ENCODE peak calls at places on chromosomes 6 and 20, in seven cellular contexts. W, D, S, K, R, X and T are unnamed samples. For H3K4me1, the result is how much of the 10 kb centered on the place peaks cover.

GRCh38 chr6:36820700-36821580 is 18.3 kb downstream of the CPNE5 start:
- DNase-seq in W (no peak), D (peak), S (no peak), K (no peak), R (no peak), X (peak), T (no peak)

GRCh38 chr6:20808984-20809383 is 274.7 kb downstream of the CDKAL1 start:
- DNase-seq in W (no peak), D (no peak), S (no peak), K (no peak), R (no peak), X (no peak), T (no peak)

GRCh38 chr6:74161380-74161779 is 465.4 kb downstream of the CD109 start:
- DNase-seq in W (no peak), D (peak), S (no peak), K (no peak), R (no peak), X (peak), T (no peak)

GRCh38 chr6:78835817-78836216 is 31.5 kb upstream of the IRAK1BP1 start:
- DNase-seq in W (no peak), D (peak), S (no peak), K (no peak), R (no peak), X (peak), T (no peak)

GRCh38 chr20:43448748-43449535 is 8.8 kb upstream of the SRSF6 start:
- DNase-seq in W (peak), D (peak), S (no peak), K (no peak), R (no peak), X (peak), T (peak)

GRCh38 chr6:6783736-6784135 is 195.2 kb downstream of the LY86 start:
- DNase-seq in W (no peak), D (no peak), S (no peak), K (no peak), R (no peak), X (no peak), T (no peak)

GRCh38 chr6:105072799-105073199 is 107.0 kb downstream of the POPDC3 start:
- DNase-seq in W (no peak), D (peak), S (no peak), K (no peak), R (no peak), X (peak), T (no peak)

GRCh38 chr6:112237644-112238043 is 16.7 kb downstream of the LAMA4 start:
- DNase-seq in W (no peak), D (peak), S (peak), K (no peak), R (no peak), X (peak), T (no peak)

GRCh38 chr6:134689676-134690447 is 260.0 kb downstream of the ALDH8A1 start:
- DNase-seq in W (no peak), D (no peak), S (no peak), K (no peak), R (no peak), X (no peak), T (no peak)

GRCh38 chr20:38755324-38755910 is 7.2 kb downstream of the ACTR5 start:
- DNase-seq in W (no peak), D (no peak), S (no peak), K (no peak), R (no peak), X (no peak), T (no peak)

GRCh38 chr20:48791666-48792071 is 36.1 kb downstream of the PREX1 start:
- DNase-seq in W (no peak), D (peak), S (peak), K (no peak), R (no peak), X (peak), T (no peak)

GRCh38 chr6:50087231-50087954 is 37.7 kb upstream of the DEFB112 start:
- DNase-seq in W (no peak), D (peak), S (no peak), K (no peak), R (no peak), X (no peak), T (no peak)

GRCh38 chr20:62771396-62772102 is 24.7 kb upstream of the MRGBP start:
- DNase-seq in W (no peak), D (no peak), S (no peak), K (no peak), R (peak), X (no peak), T (no peak)

GRCh38 chr20:62772994-62773858 is 23.0 kb upstream of the MRGBP start:
- DNase-seq in W (no peak), D (peak), S (no peak), K (no peak), R (peak), X (peak), T (no peak)

GRCh38 chr20:62772618-62772993 is 23.7 kb upstream of the MRGBP start:
- DNase-seq in W (no peak), D (no peak), S (no peak), K (no peak), R (no peak), X (no peak), T (no peak)

GRCh38 chr20:62770916-62771315 is 25.4 kb upstream of the MRGBP start:
- DNase-seq in W (no peak), D (no peak), S (no peak), K (no peak), R (peak), X (no peak), T (no peak)

GRCh38 chr20:62772103-62772611 is 24.1 kb upstream of the MRGBP start:
- DNase-seq in W (no peak), D (no peak), S (no peak), K (no peak), R (peak), X (no peak), T (no peak)
- H3K4me1 ChIP-seq in W (under half), D (under half), S (under half), K (under half), R (under half), X (under half), T (under half)

GRCh38 chr6:166999145-166999844 is at the start of gene CEP43:
- DNase-seq in W (peak), D (peak), S (peak), K (peak), R (peak), X (peak), T (peak)
- H3K4me1 ChIP-seq in W (under half), D (under half), S (under half), K (under half), R (under half), X (under half), T (under half)

GRCh38 chr20:37309941-37310590 is 20.6 kb downstream of the MANBAL start:
- DNase-seq in W (no peak), D (no peak), S (no peak), K (no peak), R (no peak), X (no peak), T (no peak)
- H3K4me1 ChIP-seq in W (under half), D (under half), S (half or more), K (under half), R (under half), X (under half), T (under half)

GRCh38 chr20:33532753-33533459 is 43.0 kb downstream of the CBFA2T2 start:
- DNase-seq in W (no peak), D (peak), S (no peak), K (no peak), R (no peak), X (peak), T (no peak)
- H3K4me1 ChIP-seq in W (under half), D (under half), S (under half), K (under half), R (under half), X (under half), T (under half)

GRCh38 chr20:57312138-57312537 is 17.5 kb upstream of the SPO11 start:
- DNase-seq in W (no peak), D (no peak), S (no peak), K (no peak), R (no peak), X (no peak), T (no peak)

GRCh38 chr20:57309544-57310115 is 20.0 kb upstream of the SPO11 start:
- DNase-seq in W (no peak), D (no peak), S (no peak), K (no peak), R (no peak), X (no peak), T (no peak)

GRCh38 chr20:57310821-57311514 is 18.6 kb upstream of the SPO11 start:
- DNase-seq in W (no peak), D (no peak), S (no peak), K (no peak), R (no peak), X (no peak), T (no peak)

GRCh38 chr20:57308451-57309410 is 20.9 kb upstream of the SPO11 start:
- DNase-seq in W (no peak), D (no peak), S (peak), K (no peak), R (no peak), X (no peak), T (no peak)

DNA sequence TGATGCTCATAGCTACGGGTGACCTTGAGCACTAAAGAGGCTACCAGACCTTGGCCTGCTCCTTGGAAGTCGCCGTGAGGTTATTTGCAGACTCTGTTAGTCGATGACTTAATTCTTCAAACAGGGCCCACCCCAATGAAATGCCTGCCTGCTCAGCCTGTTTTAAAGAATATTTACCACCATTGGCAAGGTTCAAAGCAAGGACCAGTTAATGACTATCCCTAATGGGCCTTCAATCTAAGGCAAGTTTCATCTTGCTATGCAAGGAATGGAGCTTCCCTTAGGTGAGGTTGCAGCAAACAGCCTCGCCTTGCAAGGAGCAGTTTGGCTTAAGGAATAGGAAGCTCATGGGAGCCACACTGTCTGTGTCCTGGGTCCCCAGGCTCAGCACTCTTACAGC is 22.9 kb upstream of the SPO11 start:
- DNase-seq in W (no peak), D (no peak), S (no peak), K (no peak), R (no peak), X (no peak), T (no peak)
- H3K4me1 ChIP-seq in W (under half), D (under half), S (under half), K (under half), R (under half), X (under half), T (under half)

GRCh38 chr6:125050663-125051318 is 88.6 kb downstream of the RNF217 start:
- DNase-seq in W (no peak), D (peak), S (no peak), K (no peak), R (no peak), X (no peak), T (no peak)

GRCh38 chr6:125044066-125044465 is 81.8 kb downstream of the RNF217 start:
- DNase-seq in W (no peak), D (no peak), S (no peak), K (no peak), R (no peak), X (no peak), T (no peak)

GRCh38 chr6:125044667-125045066 is 82.4 kb downstream of the RNF217 start:
- DNase-seq in W (no peak), D (no peak), S (no peak), K (no peak), R (no peak), X (no peak), T (no peak)

GRCh38 chr6:125046107-125046925 is 84.1 kb downstream of the RNF217 start:
- DNase-seq in W (no peak), D (no peak), S (no peak), K (no peak), R (no peak), X (no peak), T (no peak)

DNA sequence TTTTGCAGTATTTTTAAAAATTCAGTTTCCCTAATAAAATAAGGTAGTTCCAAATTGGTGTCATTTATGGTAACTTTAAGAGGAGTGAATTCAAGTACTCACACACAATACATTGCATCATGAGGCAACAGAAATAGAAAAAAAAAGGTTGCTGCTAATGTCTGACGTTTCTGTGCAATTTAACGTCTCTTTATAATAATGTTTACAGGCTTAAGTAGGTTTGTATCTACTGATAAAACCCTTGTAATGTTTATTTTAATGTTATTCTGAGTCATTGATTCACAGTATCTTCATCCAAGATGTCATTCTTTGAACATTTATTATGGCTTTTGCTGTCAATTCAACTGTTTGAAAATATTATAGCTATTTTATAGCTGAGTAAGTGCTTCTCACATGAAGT is 86.0 kb downstream of the RNF217 start:
- DNase-seq in W (no peak), D (no peak), S (no peak), K (no peak), R (no peak), X (no peak), T (no peak)
- H3K4me1 ChIP-seq in W (under half), D (under half), S (under half), K (under half), R (under half), X (under half), T (under half)

DNA sequence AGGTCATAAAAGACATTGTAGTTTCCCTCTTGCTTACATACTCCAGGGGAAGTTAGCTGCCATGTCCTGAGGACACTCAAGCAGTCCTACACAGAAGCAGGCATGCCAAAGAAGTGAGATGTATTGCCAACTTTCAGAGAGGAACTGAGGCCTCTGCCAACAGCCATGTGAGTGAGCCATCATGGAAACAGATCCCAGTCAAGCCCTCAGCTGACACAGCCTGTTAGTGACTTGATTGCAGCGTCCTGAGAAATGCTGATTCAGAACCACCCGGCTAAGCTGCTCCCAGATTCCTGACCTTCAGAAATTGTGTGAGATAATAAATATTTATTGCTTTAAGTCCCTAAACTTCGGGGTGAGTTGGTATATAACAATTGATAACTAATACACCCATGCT is 38.1 kb downstream of the GSTA2 start:
- DNase-seq in W (no peak), D (no peak), S (peak), K (no peak), R (no peak), X (no peak), T (no peak)
- H3K4me1 ChIP-seq in W (under half), D (under half), S (under half), K (under half), R (under half), X (under half), T (under half)

GRCh38 chr6:144379356-144379755 is 94.2 kb downstream of the UTRN start:
- DNase-seq in W (no peak), D (peak), S (no peak), K (no peak), R (no peak), X (peak), T (no peak)

GRCh38 chr6:144378437-144378836 is 93.3 kb downstream of the UTRN start:
- DNase-seq in W (no peak), D (peak), S (no peak), K (no peak), R (no peak), X (no peak), T (no peak)

GRCh38 chr6:144373195-144373594 is 88.1 kb downstream of the UTRN start:
- DNase-seq in W (no peak), D (no peak), S (no peak), K (no peak), R (no peak), X (no peak), T (no peak)

GRCh38 chr6:144372611-144373010 is 87.5 kb downstream of the UTRN start:
- DNase-seq in W (no peak), D (no peak), S (no peak), K (no peak), R (no peak), X (no peak), T (no peak)

GRCh38 chr6:144377586-144377985 is 92.5 kb downstream of the UTRN start:
- DNase-seq in W (no peak), D (peak), S (no peak), K (no peak), R (no peak), X (peak), T (no peak)
- H3K4me1 ChIP-seq in W (under half), D (under half), S (under half), K (under half), R (under half), X (under half), T (under half)

GRCh38 chr20:37418591-37418990 is 72.7 kb downstream of the SRC start:
- DNase-seq in W (no peak), D (no peak), S (no peak), K (no peak), R (no peak), X (no peak), T (no peak)

GRCh38 chr20:37416202-37417145 is 70.5 kb downstream of the SRC start:
- DNase-seq in W (no peak), D (no peak), S (no peak), K (no peak), R (peak), X (no peak), T (no peak)

GRCh38 chr20:37419307-37419706 is 73.4 kb downstream of the SRC start:
- DNase-seq in W (no peak), D (no peak), S (no peak), K (no peak), R (no peak), X (no peak), T (no peak)

GRCh38 chr20:37417146-37417856 is 71.4 kb downstream of the SRC start:
- DNase-seq in W (no peak), D (no peak), S (no peak), K (no peak), R (peak), X (no peak), T (no peak)

DNA sequence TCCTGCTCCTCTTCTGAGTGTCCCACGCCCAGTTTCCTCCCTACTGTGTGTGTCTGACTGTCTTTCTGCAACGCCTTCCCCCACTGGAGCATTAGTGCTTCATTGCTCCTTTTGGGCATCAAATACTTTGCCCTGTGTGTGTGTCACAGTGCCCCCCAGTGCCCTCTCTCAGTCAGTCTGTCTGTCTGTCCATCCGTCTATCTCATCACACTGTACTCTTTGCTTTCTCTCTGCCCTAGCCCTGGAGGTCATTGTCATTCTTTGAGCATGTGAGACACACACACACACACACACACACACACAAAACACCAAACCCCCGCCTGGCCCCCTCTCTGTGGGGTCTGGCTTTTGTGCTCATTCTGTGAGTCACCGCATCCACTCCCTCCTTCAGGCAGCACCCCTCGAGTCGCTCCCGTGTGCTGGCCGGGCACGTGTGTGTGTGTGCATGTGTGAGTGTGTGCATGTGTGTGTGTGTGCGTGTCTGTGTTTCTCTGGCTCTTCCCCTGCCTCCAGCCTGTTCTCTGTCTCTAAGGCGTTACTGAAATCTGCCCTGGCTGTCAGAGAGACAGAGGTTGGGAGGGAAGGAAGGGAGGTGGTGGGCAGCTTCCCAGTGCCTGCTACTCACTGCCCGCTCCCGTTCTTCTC is 72.0 kb downstream of the SRC start:
- DNase-seq in W (no peak), D (peak), S (no peak), K (no peak), R (peak), X (peak), T (no peak)
- H3K4me1 ChIP-seq in W (under half), D (under half), S (under half), K (under half), R (under half), X (under half), T (under half)

GRCh38 chr6:16743661-16744210 is 17.5 kb downstream of the ATXN1 start:
- DNase-seq in W (no peak), D (no peak), S (no peak), K (peak), R (no peak), X (no peak), T (no peak)

GRCh38 chr6:16739329-16739801 is 21.9 kb downstream of the ATXN1 start:
- DNase-seq in W (no peak), D (peak), S (no peak), K (no peak), R (no peak), X (no peak), T (no peak)

GRCh38 chr6:16742116-16742515 is 19.1 kb downstream of the ATXN1 start:
- DNase-seq in W (no peak), D (no peak), S (no peak), K (no peak), R (no peak), X (no peak), T (no peak)

GRCh38 chr6:16737926-16738325 is 23.3 kb downstream of the ATXN1 start:
- DNase-seq in W (no peak), D (peak), S (no peak), K (no peak), R (no peak), X (no peak), T (no peak)

DNA sequence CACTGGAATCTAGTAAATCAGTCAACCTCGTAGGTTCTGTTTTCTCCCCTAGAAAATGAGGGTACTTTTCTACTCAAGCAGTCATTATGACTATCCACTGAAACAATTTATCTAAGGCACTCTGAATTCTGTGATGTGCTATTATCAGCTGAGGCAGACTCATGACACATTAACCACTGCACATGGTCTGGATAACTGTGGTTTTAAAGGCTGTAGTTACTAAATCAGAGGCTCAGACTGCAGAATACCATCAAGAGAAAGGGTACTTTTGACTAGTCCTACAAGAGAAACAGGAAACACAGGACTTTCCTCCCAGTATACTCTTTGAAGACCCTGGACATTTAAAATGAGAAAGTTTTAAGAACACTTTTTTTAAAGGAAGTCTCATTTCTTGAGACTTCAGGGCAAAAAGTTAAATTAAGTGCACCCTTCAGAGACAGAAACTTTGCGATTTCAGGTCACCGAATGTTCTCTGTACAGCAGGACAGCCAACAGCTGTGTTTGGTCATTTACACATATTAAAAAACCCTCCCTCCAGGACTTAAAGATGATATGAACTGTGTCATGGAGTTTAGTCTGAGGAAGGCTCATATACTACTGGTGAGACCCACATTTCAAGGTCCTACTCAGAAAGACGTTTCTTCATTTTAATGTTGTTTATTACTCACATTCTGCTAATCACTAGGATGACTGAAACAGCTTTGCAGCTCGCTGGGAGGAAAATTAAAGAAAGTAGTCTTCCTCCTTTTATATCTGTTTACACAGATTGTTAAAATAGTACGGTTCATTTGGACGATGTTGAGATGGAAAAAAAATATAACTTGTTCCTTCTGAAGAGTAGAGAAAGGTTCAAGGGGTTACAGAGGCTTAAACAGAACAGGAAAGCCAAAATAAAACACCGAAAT is 19.9 kb downstream of the ATXN1 start:
- DNase-seq in W (no peak), D (peak), S (no peak), K (no peak), R (no peak), X (peak), T (no peak)
- H3K4me1 ChIP-seq in W (half or more), D (under half), S (half or more), K (half or more), R (under half), X (under half), T (under half)